ENCODE peak calls at places on chromosomes 1 and 21, in five cellular contexts. Y is ACHN, A is type B pancreatic cell, F is T-helper 17 cell, G is AG20443. D is an unnamed sample.

GRCh38 chr1:243388276-243388675 is 132.4 kb downstream of the SDCCAG8 start:
- DNase-seq in Y (no peak), A (no peak), F (no peak), G (no peak), D (no peak)

GRCh38 chr1:3020263-3020909 is 881 bp upstream of the ACTRT2 start:
- DNase-seq in Y (no peak), A (no peak), F (no peak), G (no peak), D (no peak)

GRCh38 chr1:53621144-53621543 is 117.8 kb downstream of the GLIS1 start:
- DNase-seq in Y (no peak), A (peak), F (no peak), G (no peak), D (no peak)

GRCh38 chr1:71780681-71781080 is 501.7 kb downstream of the NEGR1 start:
- DNase-seq in Y (no peak), A (no peak), F (no peak), G (no peak), D (no peak)

GRCh38 chr1:203661572-203661971 is 34.9 kb downstream of the ATP2B4 start:
- DNase-seq in Y (no peak), A (no peak), F (no peak), G (no peak), D (peak)

GRCh38 chr1:61502011-61502410 is 222.9 kb downstream of the TM2D1 start:
- DNase-seq in Y (no peak), A (no peak), F (no peak), G (no peak), D (no peak)

GRCh38 chr1:29861446-29861845 is 625.1 kb downstream of the PTPRU start:
- DNase-seq in Y (no peak), A (no peak), F (no peak), G (no peak), D (no peak)

GRCh38 chr1:229694053-229694693 is 68.1 kb downstream of the URB2 start:
- DNase-seq in Y (peak), A (no peak), F (no peak), G (peak), D (peak)

GRCh38 chr1:235741294-235741693 is 91.7 kb upstream of the GNG4 start:
- DNase-seq in Y (peak), A (no peak), F (no peak), G (peak), D (no peak)

GRCh38 chr1:157404614-157405013 is 147.7 kb downstream of the FCRL5 start:
- DNase-seq in Y (no peak), A (no peak), F (no peak), G (no peak), D (no peak)

GRCh38 chr1:27963393-27963792 is 3.6 kb downstream of the XKR8 start:
- DNase-seq in Y (no peak), A (no peak), F (no peak), G (no peak), D (no peak)

GRCh38 chr1:93701619-93702018 is 20.0 kb upstream of the BCAR3 start:
- DNase-seq in Y (peak), A (no peak), F (no peak), G (peak), D (peak)

GRCh38 chr21:43361493-43362296 is 65.2 kb downstream of the SIK1 start:
- DNase-seq in Y (no peak), A (no peak), F (peak), G (peak), D (peak)

GRCh38 chr21:27582246-27582945 is 615.5 kb upstream of the ADAMTS5 start:
- DNase-seq in Y (no peak), A (no peak), F (no peak), G (no peak), D (no peak)

GRCh38 chr21:37073417-37074194 is 552 bp downstream of the TTC3 start:
- DNase-seq in Y (peak), A (no peak), F (peak), G (peak), D (peak)

GRCh38 chr1:12052008-12052573 is 11.0 kb upstream of the TNFRSF8 start:
- DNase-seq in Y (peak), A (no peak), F (no peak), G (peak), D (peak)

GRCh38 chr1:16118706-16119105 is 37.2 kb downstream of the EPHA2 start:
- DNase-seq in Y (no peak), A (no peak), F (no peak), G (no peak), D (no peak)

D was measured in gastrocnemius medialis.